ENCODE peak calls at places on chromosomes 16 and 17, in five cellular contexts. T is epithelial cell of esophagus, W is Peyer's patch, Y is IMR-90, Z is foreskin fibroblast. L is an unnamed sample.
A peak's percentile ranks its signal among the peaks of the same experiment; 100 is the strongest.

GRCh38 chr16:14628806-14629611 is 1.1 kb downstream of the PARN start:
- DNase-seq in T (no peak), W (no peak), Y (no peak), Z (no peak), L (no peak)

GRCh38 chr17:20935740-20936139 is 107.1 kb downstream of the USP22 start:
- DNase-seq in T (peak; percentile 87), W (no peak), Y (peak; percentile 75), Z (peak; percentile 49), L (no peak)

GRCh38 chr16:4239020-4239419 is 2.9 kb downstream of the SRL start:
- DNase-seq in T (no peak), W (no peak), Y (no peak), Z (no peak), L (no peak)

GRCh38 chr16:82633964-82634600 is 7.3 kb downstream of the CDH13 start:
- DNase-seq in T (peak; percentile 91), W (no peak), Y (peak; percentile 46), Z (no peak), L (no peak)

GRCh38 chr16:58854392-58854791 is 120.3 kb upstream of the GOT2 start:
- DNase-seq in T (no peak), W (no peak), Y (no peak), Z (no peak), L (no peak)

GRCh38 chr17:37701424-37702020 is 43.3 kb downstream of the HNF1B start:
- DNase-seq in T (peak; percentile 34), W (peak; percentile 73), Y (no peak), Z (no peak), L (no peak)

GRCh38 chr16:10988164-10988803 is 43.9 kb downstream of the CLEC16A start:
- DNase-seq in T (no peak), W (peak; percentile 54), Y (no peak), Z (no peak), L (no peak)

GRCh38 chr17:71802663-71803062 is 318.2 kb upstream of the SOX9 start:
- DNase-seq in T (no peak), W (no peak), Y (no peak), Z (no peak), L (no peak)

GRCh38 chr17:4249452-4250029 is 14.2 kb downstream of the ANKFY1 start:
- DNase-seq in T (peak; percentile 61), W (no peak), Y (peak; percentile 38), Z (no peak), L (no peak)

GRCh38 chr17:8577868-8578267 is 52.7 kb downstream of the MYH10 start:
- DNase-seq in T (no peak), W (no peak), Y (no peak), Z (no peak), L (no peak)

GRCh38 chr17:51046527-51047384 is 73.9 kb downstream of the SPAG9 start:
- DNase-seq in T (peak; percentile 81), W (peak; percentile 58), Y (peak; percentile 87), Z (peak; percentile 83), L (peak; percentile 67)

GRCh38 chr16:88065747-88066142 is 114.5 kb downstream of the BANP start:
- DNase-seq in T (no peak), W (no peak), Y (no peak), Z (no peak), L (no peak)

GRCh38 chr17:2090210-2090641 is 35.3 kb downstream of the HIC1 start:
- DNase-seq in T (no peak), W (no peak), Y (no peak), Z (no peak), L (no peak)

GRCh38 chr17:44546711-44547606 is 10.3 kb upstream of the FZD2 start:
- DNase-seq in T (peak; percentile 65), W (no peak), Y (peak; percentile 73), Z (peak; percentile 68), L (no peak)

GRCh38 chr16:88308441-88309173 is 74.2 kb upstream of the ZNF469 start:
- DNase-seq in T (no peak), W (no peak), Y (no peak), Z (no peak), L (no peak)

GRCh38 chr17:44502598-44503079 is 567 bp downstream of the GPATCH8 start:
- DNase-seq in T (peak; percentile 57), W (no peak), Y (peak; percentile 24), Z (no peak), L (no peak)

GRCh38 chr16:89401641-89402445 is 88.5 kb downstream of the ANKRD11 start:
- DNase-seq in T (no peak), W (no peak), Y (no peak), Z (peak; percentile 87), L (no peak)

GRCh38 chr16:29809031-29809747 is 2.8 kb upstream of the PRRT2 start:
- DNase-seq in T (no peak), W (no peak), Y (no peak), Z (no peak), L (no peak)

GRCh38 chr16:66787427-66787826 is 14.0 kb downstream of the TERB1 start:
- DNase-seq in T (no peak), W (no peak), Y (no peak), Z (no peak), L (no peak)

GRCh38 chr16:14362774-14363371 is 267.2 kb downstream of the PARN start:
- DNase-seq in T (peak; percentile 36), W (no peak), Y (peak; percentile 74), Z (peak; percentile 60), L (no peak)

DNA sequence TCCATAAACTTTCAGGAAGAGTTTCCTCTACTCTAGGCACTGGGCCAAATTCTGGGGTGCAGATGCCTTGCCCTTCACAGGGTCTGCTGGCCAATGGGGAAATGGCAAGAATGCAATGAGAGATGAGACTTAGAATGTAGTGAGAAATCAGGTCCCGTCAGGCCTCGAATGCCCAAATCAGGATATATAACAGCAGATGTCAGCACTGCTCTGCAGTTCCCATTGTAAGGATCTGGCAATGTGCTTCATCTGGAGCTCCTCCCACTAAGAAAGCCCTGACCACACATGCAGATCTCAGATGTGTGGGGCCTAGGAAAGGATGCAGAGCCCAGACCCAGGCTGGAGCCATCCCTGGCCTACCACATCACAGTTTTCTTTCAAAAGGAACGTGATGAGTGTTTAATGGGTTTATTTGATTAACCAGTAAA is 13.9 kb upstream of the LPCAT2 start:
- DNase-seq in T (peak; percentile 82), W (no peak), Y (peak; percentile 96), Z (peak; percentile 92), L (peak; percentile 39)
- TF ChIP-seq CTCF in T (peak; percentile 72), W (peak; percentile 55), Y (peak; percentile 63), Z (no peak), L (no peak)

GRCh38 chr17:29251184-29251583 is 4.5 kb downstream of the CRYBA1 start:
- DNase-seq in T (no peak), W (no peak), Y (no peak), Z (no peak), L (no peak)

GRCh38 chr17:29250666-29251065 is 4.0 kb downstream of the CRYBA1 start:
- DNase-seq in T (no peak), W (no peak), Y (peak; percentile 93), Z (peak; percentile 72), L (no peak)

GRCh38 chr17:29248845-29249244 is 2.2 kb downstream of the CRYBA1 start:
- DNase-seq in T (no peak), W (no peak), Y (no peak), Z (no peak), L (no peak)

GRCh38 chr17:29253037-29253436 is 6.4 kb downstream of the CRYBA1 start:
- DNase-seq in T (no peak), W (no peak), Y (no peak), Z (no peak), L (no peak)

DNA sequence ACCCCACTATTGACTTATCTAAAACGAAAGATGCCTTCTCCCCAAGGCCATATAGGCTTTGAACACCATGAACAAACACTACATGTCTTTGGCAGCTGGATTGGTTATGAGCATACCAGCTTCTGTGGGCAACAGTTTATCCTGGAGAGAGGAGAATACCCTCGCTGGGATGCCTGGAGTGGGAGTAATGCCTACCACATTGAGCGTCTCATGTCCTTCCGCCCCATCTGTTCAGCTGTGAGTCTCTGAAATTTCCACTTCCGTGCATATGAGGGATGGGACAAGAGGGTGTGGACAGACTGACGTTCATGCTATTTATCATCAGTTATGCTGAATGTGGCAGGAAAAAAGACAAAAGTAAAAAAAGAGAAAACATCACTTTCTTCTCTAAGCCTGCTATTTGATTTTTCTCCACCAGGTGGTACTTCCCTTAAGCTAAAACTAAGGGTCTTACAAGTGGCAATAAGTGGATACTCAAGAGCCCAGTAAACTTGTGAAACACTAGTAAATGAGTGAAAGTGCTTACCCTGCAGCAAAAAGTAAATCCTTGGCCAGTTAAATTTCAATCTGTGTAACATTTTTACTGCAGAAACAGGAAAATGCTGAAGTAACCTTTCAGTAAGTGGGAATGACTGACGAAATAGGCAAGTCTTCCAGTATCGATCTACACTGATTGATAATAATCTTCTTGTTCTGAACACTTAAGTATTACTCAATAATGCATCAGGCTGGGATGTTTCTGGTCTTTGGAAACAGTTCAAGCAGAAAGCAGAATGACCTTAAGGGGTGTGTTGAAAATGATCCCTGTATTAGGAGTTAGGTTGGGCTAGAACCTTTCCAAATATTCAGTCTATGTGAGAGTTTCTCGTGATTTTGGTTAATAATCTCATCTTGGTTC is 5.6 kb downstream of the CRYBA1 start:
- DNase-seq in T (no peak), W (no peak), Y (peak; percentile 50), Z (peak; percentile 53), L (no peak)
- TF ChIP-seq CTCF in T (peak; percentile 7), W (no peak), Y (peak; percentile 44), Z (peak; percentile 39), L (peak; percentile 74)

GRCh38 chr17:76452102-76452645 is 778 bp downstream of the UBE2O start:
- DNase-seq in T (no peak), W (no peak), Y (no peak), Z (no peak), L (peak; percentile 52)

GRCh38 chr17:76452646-76453430 is at the start of gene UBE2O:
- DNase-seq in T (peak; percentile 88), W (peak; percentile 94), Y (peak; percentile 80), Z (peak; percentile 78), L (peak; percentile 85)

GRCh38 chr17:76449126-76449525 is 3.8 kb downstream of the UBE2O start:
- DNase-seq in T (no peak), W (no peak), Y (no peak), Z (no peak), L (no peak)

GRCh38 chr17:76451480-76451879 is 1.5 kb downstream of the UBE2O start:
- DNase-seq in T (no peak), W (no peak), Y (no peak), Z (no peak), L (no peak)

DNA sequence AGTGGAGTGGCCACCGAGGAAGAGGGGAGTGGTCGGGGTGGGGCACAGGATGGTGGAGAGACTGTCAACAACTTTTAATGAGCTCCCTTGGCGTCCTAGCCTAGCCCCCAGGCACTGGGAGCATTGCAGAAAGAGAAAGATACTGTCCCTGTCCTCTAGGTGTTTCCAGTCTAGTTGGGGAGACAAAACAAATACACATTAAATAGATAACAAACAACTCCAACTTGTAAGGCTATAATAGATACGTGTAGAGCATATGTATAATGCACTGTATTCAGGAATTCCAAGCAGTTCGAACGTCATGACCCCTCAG is 435 bp upstream of the UBE2O start:
- DNase-seq in T (no peak), W (no peak), Y (no peak), Z (no peak), L (no peak)
- TF ChIP-seq CTCF in T (no peak), W (no peak), Y (no peak), Z (no peak), L (no peak)

GRCh38 chr16:86479419-86479818 is 30.9 kb upstream of the FOXF1 start:
- DNase-seq in T (no peak), W (peak; percentile 57), Y (peak; percentile 64), Z (peak; percentile 53), L (no peak)

GRCh38 chr16:86478779-86479178 is 31.5 kb upstream of the FOXF1 start:
- DNase-seq in T (no peak), W (no peak), Y (no peak), Z (no peak), L (no peak)

GRCh38 chr16:86480444-86480843 is 29.9 kb upstream of the FOXF1 start:
- DNase-seq in T (no peak), W (no peak), Y (no peak), Z (no peak), L (no peak)

GRCh38 chr16:86477642-86478041 is 32.7 kb upstream of the FOXF1 start:
- DNase-seq in T (no peak), W (no peak), Y (peak; percentile 83), Z (peak; percentile 46), L (no peak)

GRCh38 chr16:86476956-86477530 is 33.3 kb upstream of the FOXF1 start:
- DNase-seq in T (no peak), W (no peak), Y (no peak), Z (peak; percentile 45), L (no peak)
- TF ChIP-seq CTCF in T (no peak), W (no peak), Y (no peak), Z (no peak), L (no peak)